ENCODE peak calls at places on chromosomes 4 and X, in six cellular contexts. Z, R, L, D, U and G are unnamed samples.

GRCh38 chrX:102847362-102847761 is 89.7 kb upstream of the RAB40AL start:
- DNase-seq in Z (no peak), R (no peak), L (no peak), D (no peak), U (no peak), G (no peak)

GRCh38 chr4:8245879-8246833 is 23.4 kb upstream of the HTRA3 start:
- DNase-seq in Z (no peak), R (no peak), L (no peak), D (no peak), U (no peak), G (no peak)

GRCh38 chr4:173252024-173252935 is 81.9 kb downstream of the HMGB2 start:
- DNase-seq in Z (peak), R (peak), L (peak), D (peak), U (no peak), G (no peak)

GRCh38 chrX:101219840-101220191 is 230 bp downstream of the DRP2 start:
- DNase-seq in Z (no peak), R (no peak), L (peak), D (no peak), U (no peak), G (no peak)

GRCh38 chrX:44019911-44020310 is 46.7 kb upstream of the NDP start:
- DNase-seq in Z (no peak), R (no peak), L (no peak), D (no peak), U (no peak), G (no peak)

GRCh38 chr4:57249083-57249482 is 138.9 kb upstream of the IGFBP7 start:
- DNase-seq in Z (no peak), R (no peak), L (peak), D (no peak), U (no peak), G (no peak)

GRCh38 chr4:48939785-48940184 is 33.2 kb upstream of the OCIAD2 start:
- DNase-seq in Z (peak), R (peak), L (peak), D (no peak), U (no peak), G (no peak)

GRCh38 chr4:52103314-52103713 is 52.2 kb downstream of the SPATA18 start:
- DNase-seq in Z (no peak), R (peak), L (peak), D (no peak), U (no peak), G (no peak)

GRCh38 chr4:10028910-10029309 is 7.6 kb upstream of the SLC2A9 start:
- DNase-seq in Z (no peak), R (no peak), L (no peak), D (no peak), U (no peak), G (peak)

GRCh38 chr4:145613546-145614234 is 5.5 kb upstream of the MMAA start:
- DNase-seq in Z (no peak), R (no peak), L (no peak), D (no peak), U (no peak), G (no peak)

GRCh38 chr4:177127658-177128057 is 182.0 kb upstream of the NEIL3 start:
- DNase-seq in Z (no peak), R (no peak), L (no peak), D (no peak), U (no peak), G (no peak)

GRCh38 chr4:7389101-7389701 is 45.5 kb downstream of the PSAPL1 start:
- DNase-seq in Z (no peak), R (no peak), L (no peak), D (no peak), U (peak), G (peak)

GRCh38 chr4:7823416-7823824 is 116.2 kb downstream of the AFAP1 start:
- DNase-seq in Z (no peak), R (no peak), L (no peak), D (peak), U (no peak), G (no peak)

GRCh38 chrX:40140706-40141499 is 43.1 kb upstream of the BCOR start:
- DNase-seq in Z (no peak), R (no peak), L (peak), D (peak), U (no peak), G (no peak)

GRCh38 chr4:62449538-62449937 is 1249.4 kb downstream of the ADGRL3 start:
- DNase-seq in Z (no peak), R (no peak), L (no peak), D (no peak), U (no peak), G (no peak)

GRCh38 chr4:24988776-24989175 is 42.0 kb downstream of the LGI2 start:
- DNase-seq in Z (peak), R (peak), L (peak), D (no peak), U (no peak), G (no peak)

GRCh38 chrX:69896046-69896445 is 153.7 kb downstream of the AWAT2 start:
- DNase-seq in Z (no peak), R (no peak), L (no peak), D (no peak), U (no peak), G (no peak)

GRCh38 chr4:20273793-20274192 is 22.1 kb downstream of the SLIT2 start:
- DNase-seq in Z (no peak), R (no peak), L (no peak), D (no peak), U (no peak), G (no peak)

GRCh38 chr4:140061194-140061593 is 92.8 kb downstream of the MAML3 start:
- DNase-seq in Z (no peak), R (peak), L (peak), D (no peak), U (no peak), G (no peak)

GRCh38 chr4:184748251-184748652 is 14.4 kb upstream of the CENPU start:
- DNase-seq in Z (no peak), R (no peak), L (no peak), D (peak), U (no peak), G (no peak)

GRCh38 chrX:27565992-27566391 is 24.2 kb upstream of the DCAF8L2 start:
- DNase-seq in Z (no peak), R (no peak), L (no peak), D (no peak), U (no peak), G (no peak)

GRCh38 chr4:118751634-118752293 is 66.6 kb downstream of the METTL14 start:
- DNase-seq in Z (no peak), R (no peak), L (no peak), D (no peak), U (no peak), G (no peak)

GRCh38 chr4:25030283-25031076 is at the start of gene LGI2:
- DNase-seq in Z (no peak), R (no peak), L (peak), D (peak), U (peak), G (no peak)

GRCh38 chrX:141467442-141467841 is 117.1 kb downstream of the SPANXA1 start:
- DNase-seq in Z (no peak), R (peak), L (no peak), D (no peak), U (no peak), G (no peak)

GRCh38 chrX:6266041-6266440 is 37.4 kb upstream of the NLGN4X start:
- DNase-seq in Z (no peak), R (no peak), L (no peak), D (no peak), U (no peak), G (no peak)

GRCh38 chrX:13051167-13051528 is 6.7 kb upstream of the FAM9C start:
- DNase-seq in Z (no peak), R (no peak), L (no peak), D (no peak), U (no peak), G (no peak)